ENCODE peak calls at places on chromosomes 7 and 10, in five cellular contexts. One of them, this sample, is unnamed.

GRCh38 chr10:73759512-73760115 is 15.4 kb downstream of the SEC24C start:
- DNase-seq in dorsolateral prefrontal cortex: no peak
- DNase-seq in stimulated activated CD4-positive, alpha-beta T cell treated with anti-CD3 and anti-CD28 coated beads, Interleukin-1b, Interleukin-23, amount 100 ng/mL, for 24 hours: no peak
- DNase-seq in amniotic stem cell: no peak
- DNase-seq in GM03348: no peak
- DNase-seq in this sample: no peak

GRCh38 chr7:5088906-5089305 is 43.2 kb downstream of the RBAK start:
- DNase-seq in dorsolateral prefrontal cortex: no peak
- DNase-seq in stimulated activated CD4-positive, alpha-beta T cell treated with anti-CD3 and anti-CD28 coated beads, Interleukin-1b, Interleukin-23, amount 100 ng/mL, for 24 hours: no peak
- DNase-seq in amniotic stem cell: no peak
- DNase-seq in GM03348: no peak
- DNase-seq in this sample: no peak

GRCh38 chr10:112663181-112663879 is 216.3 kb downstream of the VTI1A start:
- DNase-seq in dorsolateral prefrontal cortex: no peak
- DNase-seq in stimulated activated CD4-positive, alpha-beta T cell treated with anti-CD3 and anti-CD28 coated beads, Interleukin-1b, Interleukin-23, amount 100 ng/mL, for 24 hours: no peak
- DNase-seq in amniotic stem cell: no peak
- DNase-seq in GM03348: peak
- DNase-seq in this sample: no peak

GRCh38 chr7:28055161-28055544 is 125.4 kb downstream of the JAZF1 start:
- DNase-seq in dorsolateral prefrontal cortex: no peak
- DNase-seq in stimulated activated CD4-positive, alpha-beta T cell treated with anti-CD3 and anti-CD28 coated beads, Interleukin-1b, Interleukin-23, amount 100 ng/mL, for 24 hours: no peak
- DNase-seq in amniotic stem cell: no peak
- DNase-seq in GM03348: peak
- DNase-seq in this sample: no peak

GRCh38 chr10:97195654-97196212 is 10.0 kb upstream of the SLIT1 start:
- DNase-seq in dorsolateral prefrontal cortex: no peak
- DNase-seq in stimulated activated CD4-positive, alpha-beta T cell treated with anti-CD3 and anti-CD28 coated beads, Interleukin-1b, Interleukin-23, amount 100 ng/mL, for 24 hours: no peak
- DNase-seq in amniotic stem cell: no peak
- DNase-seq in GM03348: no peak
- DNase-seq in this sample: no peak

GRCh38 chr7:100401811-100402210 is 26.7 kb downstream of the ZCWPW1 start:
- DNase-seq in dorsolateral prefrontal cortex: no peak
- DNase-seq in stimulated activated CD4-positive, alpha-beta T cell treated with anti-CD3 and anti-CD28 coated beads, Interleukin-1b, Interleukin-23, amount 100 ng/mL, for 24 hours: no peak
- DNase-seq in amniotic stem cell: no peak
- DNase-seq in GM03348: no peak
- DNase-seq in this sample: no peak

GRCh38 chr7:149284343-149284742 is 22.3 kb downstream of the ZNF783 start:
- DNase-seq in dorsolateral prefrontal cortex: no peak
- DNase-seq in stimulated activated CD4-positive, alpha-beta T cell treated with anti-CD3 and anti-CD28 coated beads, Interleukin-1b, Interleukin-23, amount 100 ng/mL, for 24 hours: no peak
- DNase-seq in amniotic stem cell: no peak
- DNase-seq in GM03348: no peak
- DNase-seq in this sample: no peak

GRCh38 chr7:94591185-94591584 is 64.7 kb downstream of the SGCE start:
- DNase-seq in dorsolateral prefrontal cortex: no peak
- DNase-seq in stimulated activated CD4-positive, alpha-beta T cell treated with anti-CD3 and anti-CD28 coated beads, Interleukin-1b, Interleukin-23, amount 100 ng/mL, for 24 hours: no peak
- DNase-seq in amniotic stem cell: no peak
- DNase-seq in GM03348: no peak
- DNase-seq in this sample: no peak

GRCh38 chr10:35210961-35211360 is 84.3 kb downstream of the CREM start:
- DNase-seq in dorsolateral prefrontal cortex: no peak
- DNase-seq in stimulated activated CD4-positive, alpha-beta T cell treated with anti-CD3 and anti-CD28 coated beads, Interleukin-1b, Interleukin-23, amount 100 ng/mL, for 24 hours: no peak
- DNase-seq in amniotic stem cell: no peak
- DNase-seq in GM03348: no peak
- DNase-seq in this sample: no peak

GRCh38 chr10:70296406-70296899 is 12.6 kb upstream of the NPFFR1 start:
- DNase-seq in dorsolateral prefrontal cortex: no peak
- DNase-seq in stimulated activated CD4-positive, alpha-beta T cell treated with anti-CD3 and anti-CD28 coated beads, Interleukin-1b, Interleukin-23, amount 100 ng/mL, for 24 hours: no peak
- DNase-seq in amniotic stem cell: peak
- DNase-seq in GM03348: peak
- DNase-seq in this sample: peak

GRCh38 chr7:40655426-40655825 is 520.6 kb downstream of the SUGCT start:
- DNase-seq in dorsolateral prefrontal cortex: no peak
- DNase-seq in stimulated activated CD4-positive, alpha-beta T cell treated with anti-CD3 and anti-CD28 coated beads, Interleukin-1b, Interleukin-23, amount 100 ng/mL, for 24 hours: no peak
- DNase-seq in amniotic stem cell: no peak
- DNase-seq in GM03348: no peak
- DNase-seq in this sample: no peak

GRCh38 chr10:90418869-90419652 is 438.8 kb downstream of the HTR7 start:
- DNase-seq in dorsolateral prefrontal cortex: no peak
- DNase-seq in stimulated activated CD4-positive, alpha-beta T cell treated with anti-CD3 and anti-CD28 coated beads, Interleukin-1b, Interleukin-23, amount 100 ng/mL, for 24 hours: no peak
- DNase-seq in amniotic stem cell: peak
- DNase-seq in GM03348: no peak
- DNase-seq in this sample: no peak

GRCh38 chr10:86023336-86023735 is 343.3 kb downstream of the GRID1 start:
- DNase-seq in dorsolateral prefrontal cortex: no peak
- DNase-seq in stimulated activated CD4-positive, alpha-beta T cell treated with anti-CD3 and anti-CD28 coated beads, Interleukin-1b, Interleukin-23, amount 100 ng/mL, for 24 hours: no peak
- DNase-seq in amniotic stem cell: no peak
- DNase-seq in GM03348: no peak
- DNase-seq in this sample: no peak

GRCh38 chr7:1086588-1087461 is 1.1 kb upstream of the GPER1 start:
- DNase-seq in dorsolateral prefrontal cortex: peak
- DNase-seq in stimulated activated CD4-positive, alpha-beta T cell treated with anti-CD3 and anti-CD28 coated beads, Interleukin-1b, Interleukin-23, amount 100 ng/mL, for 24 hours: peak
- DNase-seq in amniotic stem cell: peak
- DNase-seq in GM03348: peak
- DNase-seq in this sample: peak